ENCODE peak calls at places on chromosomes 13 and 19, in four cellular contexts. One of them, this sample, is unnamed.

GRCh38 chr13:90084684-90085290 is 1262.7 kb upstream of the MIR17HG start:
- DNase-seq in left lung: no peak
- DNase-seq in activated CD4-positive, alpha-beta T cell treated with anti-CD3 and anti-CD28 coated beads, Interleukin-2, amount 10 ng/mL, durations not matched to agents 24 days and 14 days: no peak
- DNase-seq in NCI-H2081: no peak
- DNase-seq in this sample: peak

GRCh38 chr19:10295305-10295846 is 5.6 kb downstream of the ICAM5 start:
- DNase-seq in activated CD4-positive, alpha-beta T cell treated with anti-CD3 and anti-CD28 coated beads, Interleukin-2, amount 10 ng/mL, durations not matched to agents 24 days and 14 days: peak
- DNase-seq in NCI-H2081: no peak
- DNase-seq in left lung: peak
- DNase-seq in this sample: no peak

GRCh38 chr13:72565893-72566292 is 161.5 kb downstream of the MZT1 start:
- DNase-seq in activated CD4-positive, alpha-beta T cell treated with anti-CD3 and anti-CD28 coated beads, Interleukin-2, amount 10 ng/mL, durations not matched to agents 24 days and 14 days: no peak
- DNase-seq in left lung: no peak
- DNase-seq in NCI-H2081: peak
- DNase-seq in this sample: no peak

GRCh38 chr19:38737297-38737865 is 6.9 kb downstream of the CAPN12 start:
- DNase-seq in left lung: no peak
- DNase-seq in activated CD4-positive, alpha-beta T cell treated with anti-CD3 and anti-CD28 coated beads, Interleukin-2, amount 10 ng/mL, durations not matched to agents 24 days and 14 days: no peak
- DNase-seq in NCI-H2081: no peak
- DNase-seq in this sample: no peak

GRCh38 chr19:1408300-1409203 is 1.2 kb downstream of the DAZAP1 start:
- DNase-seq in NCI-H2081: peak
- DNase-seq in activated CD4-positive, alpha-beta T cell treated with anti-CD3 and anti-CD28 coated beads, Interleukin-2, amount 10 ng/mL, durations not matched to agents 24 days and 14 days: peak
- DNase-seq in left lung: peak
- DNase-seq in this sample: no peak

GRCh38 chr19:4088975-4089374 is 22.3 kb upstream of the ZBTB7A start:
- DNase-seq in activated CD4-positive, alpha-beta T cell treated with anti-CD3 and anti-CD28 coated beads, Interleukin-2, amount 10 ng/mL, durations not matched to agents 24 days and 14 days: peak
- DNase-seq in left lung: no peak
- DNase-seq in NCI-H2081: no peak
- DNase-seq in this sample: no peak

GRCh38 chr19:38394488-38394887 is 6.0 kb downstream of the SPRED3 start:
- DNase-seq in NCI-H2081: no peak
- DNase-seq in left lung: no peak
- DNase-seq in activated CD4-positive, alpha-beta T cell treated with anti-CD3 and anti-CD28 coated beads, Interleukin-2, amount 10 ng/mL, durations not matched to agents 24 days and 14 days: peak
- DNase-seq in this sample: no peak

GRCh38 chr13:66915596-66916185 is 314.4 kb downstream of the PCDH9 start:
- DNase-seq in activated CD4-positive, alpha-beta T cell treated with anti-CD3 and anti-CD28 coated beads, Interleukin-2, amount 10 ng/mL, durations not matched to agents 24 days and 14 days: no peak
- DNase-seq in left lung: no peak
- DNase-seq in NCI-H2081: no peak
- DNase-seq in this sample: peak

GRCh38 chr13:39783051-39783450 is 127.6 kb downstream of the COG6 start:
- DNase-seq in activated CD4-positive, alpha-beta T cell treated with anti-CD3 and anti-CD28 coated beads, Interleukin-2, amount 10 ng/mL, durations not matched to agents 24 days and 14 days: no peak
- DNase-seq in left lung: no peak
- DNase-seq in NCI-H2081: no peak
- DNase-seq in this sample: no peak

GRCh38 chr13:50213526-50213925 is 198.3 kb downstream of the KCNRG start:
- DNase-seq in activated CD4-positive, alpha-beta T cell treated with anti-CD3 and anti-CD28 coated beads, Interleukin-2, amount 10 ng/mL, durations not matched to agents 24 days and 14 days: no peak
- DNase-seq in left lung: no peak
- DNase-seq in NCI-H2081: no peak
- DNase-seq in this sample: no peak

GRCh38 chr19:13968999-13969398 is 16.7 kb downstream of the DCAF15 start:
- DNase-seq in activated CD4-positive, alpha-beta T cell treated with anti-CD3 and anti-CD28 coated beads, Interleukin-2, amount 10 ng/mL, durations not matched to agents 24 days and 14 days: no peak
- DNase-seq in NCI-H2081: no peak
- DNase-seq in left lung: no peak
- DNase-seq in this sample: no peak

GRCh38 chr19:45376045-45376724 is 5.8 kb upstream of the ERCC2 start:
- DNase-seq in NCI-H2081: no peak
- DNase-seq in activated CD4-positive, alpha-beta T cell treated with anti-CD3 and anti-CD28 coated beads, Interleukin-2, amount 10 ng/mL, durations not matched to agents 24 days and 14 days: no peak
- DNase-seq in left lung: peak
- DNase-seq in this sample: peak

GRCh38 chr19:52748336-52748950 is 13.6 kb upstream of the ZNF611 start:
- DNase-seq in left lung: no peak
- DNase-seq in NCI-H2081: peak
- DNase-seq in activated CD4-positive, alpha-beta T cell treated with anti-CD3 and anti-CD28 coated beads, Interleukin-2, amount 10 ng/mL, durations not matched to agents 24 days and 14 days: peak
- DNase-seq in this sample: no peak

GRCh38 chr13:44573071-44573470 is 3.1 kb downstream of the TSC22D1 start:
- DNase-seq in NCI-H2081: no peak
- DNase-seq in left lung: no peak
- DNase-seq in activated CD4-positive, alpha-beta T cell treated with anti-CD3 and anti-CD28 coated beads, Interleukin-2, amount 10 ng/mL, durations not matched to agents 24 days and 14 days: no peak
- DNase-seq in this sample: no peak

GRCh38 chr19:41426952-41427646 is at the start of gene B3GNT8:
- DNase-seq in left lung: peak
- DNase-seq in NCI-H2081: no peak
- DNase-seq in activated CD4-positive, alpha-beta T cell treated with anti-CD3 and anti-CD28 coated beads, Interleukin-2, amount 10 ng/mL, durations not matched to agents 24 days and 14 days: peak
- DNase-seq in this sample: peak

GRCh38 chr19:48636859-48637448 is at the start of gene DBP:
- DNase-seq in activated CD4-positive, alpha-beta T cell treated with anti-CD3 and anti-CD28 coated beads, Interleukin-2, amount 10 ng/mL, durations not matched to agents 24 days and 14 days: no peak
- DNase-seq in NCI-H2081: no peak
- DNase-seq in left lung: peak
- DNase-seq in this sample: no peak

GRCh38 chr19:19997656-19998268 is 41.5 kb downstream of the ZNF682 start:
- DNase-seq in left lung: no peak
- DNase-seq in NCI-H2081: no peak
- DNase-seq in activated CD4-positive, alpha-beta T cell treated with anti-CD3 and anti-CD28 coated beads, Interleukin-2, amount 10 ng/mL, durations not matched to agents 24 days and 14 days: peak
- DNase-seq in this sample: no peak

GRCh38 chr13:97660488-97661086 is 226.6 kb downstream of the RAP2A start:
- DNase-seq in activated CD4-positive, alpha-beta T cell treated with anti-CD3 and anti-CD28 coated beads, Interleukin-2, amount 10 ng/mL, durations not matched to agents 24 days and 14 days: no peak
- DNase-seq in NCI-H2081: no peak
- DNase-seq in left lung: no peak
- DNase-seq in this sample: no peak

GRCh38 chr13:47898080-47898479 is 103.0 kb downstream of the SUCLA2 start:
- DNase-seq in NCI-H2081: no peak
- DNase-seq in left lung: no peak
- DNase-seq in activated CD4-positive, alpha-beta T cell treated with anti-CD3 and anti-CD28 coated beads, Interleukin-2, amount 10 ng/mL, durations not matched to agents 24 days and 14 days: no peak
- DNase-seq in this sample: no peak

GRCh38 chr13:84362777-84363176 is 480.5 kb upstream of the SLITRK1 start:
- DNase-seq in NCI-H2081: no peak
- DNase-seq in activated CD4-positive, alpha-beta T cell treated with anti-CD3 and anti-CD28 coated beads, Interleukin-2, amount 10 ng/mL, durations not matched to agents 24 days and 14 days: no peak
- DNase-seq in left lung: no peak
- DNase-seq in this sample: no peak

GRCh38 chr13:33285420-33286124 is at the start of gene STARD13:
- DNase-seq in activated CD4-positive, alpha-beta T cell treated with anti-CD3 and anti-CD28 coated beads, Interleukin-2, amount 10 ng/mL, durations not matched to agents 24 days and 14 days: peak
- DNase-seq in left lung: peak
- DNase-seq in NCI-H2081: peak
- DNase-seq in this sample: peak

GRCh38 chr19:41696402-41697197 is 8.5 kb upstream of the CEACAM7 start:
- DNase-seq in NCI-H2081: no peak
- DNase-seq in left lung: no peak
- DNase-seq in activated CD4-positive, alpha-beta T cell treated with anti-CD3 and anti-CD28 coated beads, Interleukin-2, amount 10 ng/mL, durations not matched to agents 24 days and 14 days: peak
- DNase-seq in this sample: no peak

GRCh38 chr13:76349700-76350099 is 536.5 kb downstream of the KCTD12 start:
- DNase-seq in left lung: no peak
- DNase-seq in activated CD4-positive, alpha-beta T cell treated with anti-CD3 and anti-CD28 coated beads, Interleukin-2, amount 10 ng/mL, durations not matched to agents 24 days and 14 days: no peak
- DNase-seq in NCI-H2081: no peak
- DNase-seq in this sample: no peak

GRCh38 chr13:98687319-98687718 is 65.2 kb downstream of the SLC15A1 start:
- DNase-seq in activated CD4-positive, alpha-beta T cell treated with anti-CD3 and anti-CD28 coated beads, Interleukin-2, amount 10 ng/mL, durations not matched to agents 24 days and 14 days: no peak
- DNase-seq in NCI-H2081: no peak
- DNase-seq in left lung: no peak
- DNase-seq in this sample: no peak

GRCh38 chr13:113999618-113999910 is 25.7 kb upstream of the C13orf46 start:
- DNase-seq in NCI-H2081: no peak
- DNase-seq in left lung: no peak
- DNase-seq in activated CD4-positive, alpha-beta T cell treated with anti-CD3 and anti-CD28 coated beads, Interleukin-2, amount 10 ng/mL, durations not matched to agents 24 days and 14 days: no peak
- DNase-seq in this sample: no peak

GRCh38 chr19:45469835-45470146 is 2.0 kb downstream of the FOSB start:
- DNase-seq in activated CD4-positive, alpha-beta T cell treated with anti-CD3 and anti-CD28 coated beads, Interleukin-2, amount 10 ng/mL, durations not matched to agents 24 days and 14 days: no peak
- DNase-seq in left lung: no peak
- DNase-seq in NCI-H2081: no peak
- DNase-seq in this sample: no peak

GRCh38 chr13:63938851-63939250 is 2523.2 kb upstream of the PCDH20 start:
- DNase-seq in activated CD4-positive, alpha-beta T cell treated with anti-CD3 and anti-CD28 coated beads, Interleukin-2, amount 10 ng/mL, durations not matched to agents 24 days and 14 days: no peak
- DNase-seq in left lung: no peak
- DNase-seq in NCI-H2081: no peak
- DNase-seq in this sample: no peak

GRCh38 chr19:20247016-20247683 is 80.1 kb downstream of the ZNF486 start:
- DNase-seq in NCI-H2081: no peak
- DNase-seq in left lung: no peak
- DNase-seq in activated CD4-positive, alpha-beta T cell treated with anti-CD3 and anti-CD28 coated beads, Interleukin-2, amount 10 ng/mL, durations not matched to agents 24 days and 14 days: no peak
- DNase-seq in this sample: peak

GRCh38 chr19:40244596-40244995 is 18.1 kb upstream of the CCNP start:
- DNase-seq in left lung: no peak
- DNase-seq in NCI-H2081: no peak
- DNase-seq in activated CD4-positive, alpha-beta T cell treated with anti-CD3 and anti-CD28 coated beads, Interleukin-2, amount 10 ng/mL, durations not matched to agents 24 days and 14 days: no peak
- DNase-seq in this sample: no peak

GRCh38 chr19:56476671-56477428 is at the start of gene ZNF667:
- DNase-seq in activated CD4-positive, alpha-beta T cell treated with anti-CD3 and anti-CD28 coated beads, Interleukin-2, amount 10 ng/mL, durations not matched to agents 24 days and 14 days: peak
- DNase-seq in left lung: no peak
- DNase-seq in NCI-H2081: peak
- DNase-seq in this sample: peak

GRCh38 chr19:6078068-6078467 is 32.2 kb downstream of the RFX2 start:
- DNase-seq in left lung: no peak
- DNase-seq in NCI-H2081: no peak
- DNase-seq in activated CD4-positive, alpha-beta T cell treated with anti-CD3 and anti-CD28 coated beads, Interleukin-2, amount 10 ng/mL, durations not matched to agents 24 days and 14 days: no peak
- DNase-seq in this sample: no peak

GRCh38 chr19:28358604-28359003 is 854.3 kb downstream of the UQCRFS1 start:
- DNase-seq in left lung: no peak
- DNase-seq in activated CD4-positive, alpha-beta T cell treated with anti-CD3 and anti-CD28 coated beads, Interleukin-2, amount 10 ng/mL, durations not matched to agents 24 days and 14 days: no peak
- DNase-seq in NCI-H2081: no peak
- DNase-seq in this sample: no peak

GRCh38 chr13:44974056-44974798 is 15.0 kb downstream of the NUFIP1 start:
- DNase-seq in activated CD4-positive, alpha-beta T cell treated with anti-CD3 and anti-CD28 coated beads, Interleukin-2, amount 10 ng/mL, durations not matched to agents 24 days and 14 days: peak
- DNase-seq in NCI-H2081: no peak
- DNase-seq in left lung: peak
- DNase-seq in this sample: no peak

GRCh38 chr13:27022571-27023311 is 148.9 kb downstream of the USP12 start:
- DNase-seq in activated CD4-positive, alpha-beta T cell treated with anti-CD3 and anti-CD28 coated beads, Interleukin-2, amount 10 ng/mL, durations not matched to agents 24 days and 14 days: no peak
- DNase-seq in NCI-H2081: peak
- DNase-seq in left lung: no peak
- DNase-seq in this sample: no peak

GRCh38 chr19:4009990-4010807 is 2.7 kb downstream of the PIAS4 start:
- DNase-seq in left lung: no peak
- DNase-seq in NCI-H2081: no peak
- DNase-seq in activated CD4-positive, alpha-beta T cell treated with anti-CD3 and anti-CD28 coated beads, Interleukin-2, amount 10 ng/mL, durations not matched to agents 24 days and 14 days: no peak
- DNase-seq in this sample: no peak

This sample was measured in foreskin keratinocyte.